ENCODE peak calls at places on chromosomes 2 and 18, in ten cellular contexts. P is GM23248; O is uterus; X is Peyer's patch; G is effector memory CD4-positive, alpha-beta T cell; D is gastrocnemius medialis; B is prostate gland; F is breast epithelium; I is CD8-positive, alpha-beta T cell; Q is CD8-positive, alpha-beta memory T cell. M is an unnamed sample. For H3K4me1, the result is how much of the 10 kb centered on the place peaks cover.

GRCh38 chr2:171316220-171316619 is 117.6 kb downstream of the METTL8 start:
- DNase-seq in P (no peak), O (no peak), X (no peak), G (no peak), D (no peak), B (no peak), F (no peak), I (no peak), Q (no peak), M (no peak)

GRCh38 chr2:199407421-199407820 is 50.3 kb downstream of the SATB2 start:
- DNase-seq in P (no peak), O (no peak), X (no peak), G (no peak), D (no peak), B (no peak), F (no peak), I (no peak), Q (no peak), M (no peak)

GRCh38 chr18:38575023-38575422 is 1009.4 kb upstream of the CELF4 start:
- DNase-seq in P (no peak), O (no peak), X (no peak), G (no peak), D (no peak), B (no peak), F (no peak), I (no peak), Q (no peak), M (no peak)

GRCh38 chr2:24050041-24050655 is 607 bp downstream of the FKBP1B start:
- DNase-seq in P (peak), O (peak), X (peak), G (no peak), D (peak), B (no peak), F (no peak), I (no peak), Q (no peak), M (peak)

GRCh38 chr18:64116806-64117205 is 32.1 kb downstream of the LINC00305 start:
- DNase-seq in P (no peak), O (no peak), X (no peak), G (no peak), D (no peak), B (no peak), F (no peak), I (no peak), Q (no peak), M (no peak)

GRCh38 chr18:74836296-74837139 is 238.8 kb downstream of the ZNF407 start:
- DNase-seq in P (peak), O (no peak), X (no peak), G (no peak), D (no peak), B (no peak), F (no peak), I (no peak), Q (no peak), M (no peak)

GRCh38 chr2:16506366-16506765 is 159.3 kb downstream of the CYRIA start:
- DNase-seq in P (no peak), O (no peak), X (no peak), G (no peak), D (no peak), B (no peak), F (no peak), I (no peak), Q (no peak), M (no peak)

GRCh38 chr2:236798491-236798890 is 228.9 kb downstream of the ACKR3 start:
- DNase-seq in P (no peak), O (no peak), X (no peak), G (no peak), D (no peak), B (no peak), F (no peak), I (no peak), Q (no peak), M (no peak)

GRCh38 chr2:208373460-208374089 is 33.0 kb upstream of the PTH2R start:
- DNase-seq in P (peak), O (peak), X (no peak), G (peak), D (no peak), B (peak), F (no peak), I (no peak), Q (no peak), M (no peak)

GRCh38 chr2:239001794-239002193 is 153.9 kb downstream of the TWIST2 start:
- DNase-seq in P (no peak), O (no peak), X (no peak), G (no peak), D (no peak), B (no peak), F (no peak), I (no peak), Q (no peak), M (no peak)

GRCh38 chr2:239003933-239004636 is 156.2 kb downstream of the TWIST2 start:
- DNase-seq in P (no peak), O (no peak), X (no peak), G (no peak), D (no peak), B (no peak), F (no peak), I (no peak), Q (no peak), M (peak)

GRCh38 chr2:239002960-239003932 is 155.4 kb downstream of the TWIST2 start:
- DNase-seq in P (peak), O (peak), X (peak), G (no peak), D (no peak), B (no peak), F (no peak), I (no peak), Q (no peak), M (peak)

GRCh38 chr2:239000500-239001073 is 152.7 kb downstream of the TWIST2 start:
- DNase-seq in P (no peak), O (no peak), X (no peak), G (no peak), D (no peak), B (no peak), F (no peak), I (no peak), Q (no peak), M (no peak)

GRCh38 chr2:239002591-239002959 is 154.7 kb downstream of the TWIST2 start:
- DNase-seq in P (no peak), O (no peak), X (no peak), G (no peak), D (no peak), B (no peak), F (no peak), I (no peak), Q (no peak), M (no peak)
- H3K4me3 ChIP-seq in P (peak), O (peak), X (no peak), G (no peak), D (no peak), B (no peak), F (peak), I (no peak), Q (no peak), M (no peak)

DNA sequence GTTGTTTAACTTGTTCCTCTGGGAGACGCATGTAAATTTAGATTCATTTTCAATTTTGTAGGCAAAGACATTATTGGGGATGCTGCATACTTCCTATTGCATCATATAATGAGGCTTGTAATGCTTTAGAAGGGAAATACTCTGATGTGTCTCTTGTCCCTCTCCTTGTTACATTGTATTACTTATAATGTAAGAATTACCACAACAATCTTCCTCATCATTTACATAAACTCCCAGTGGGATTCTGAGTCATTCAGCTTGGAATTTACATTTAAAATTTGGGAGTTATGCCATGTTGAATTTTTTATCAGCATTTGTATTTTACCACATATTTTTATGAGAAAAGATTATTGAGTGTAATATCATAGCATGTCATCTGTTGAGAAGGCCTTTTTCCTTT is 963.4 kb upstream of the NRXN1 start:
- DNase-seq in P (peak), O (no peak), X (no peak), G (no peak), D (no peak), B (no peak), F (no peak), I (no peak), Q (no peak), M (no peak)
- H3K27ac ChIP-seq in P (peak), O (no peak), X (no peak), G (no peak), D (no peak), B (no peak), F (no peak), I (no peak), Q (no peak), M (no peak)

GRCh38 chr2:155145758-155146229 is 447.3 kb downstream of the KCNJ3 start:
- DNase-seq in P (no peak), O (no peak), X (no peak), G (no peak), D (no peak), B (no peak), F (no peak), I (no peak), Q (no peak), M (no peak)
- H3K4me1 ChIP-seq in P (under half), O (under half), X (under half), G (under half), D (under half), B (under half), F (under half), I (under half), Q (under half), M (under half)

DNA sequence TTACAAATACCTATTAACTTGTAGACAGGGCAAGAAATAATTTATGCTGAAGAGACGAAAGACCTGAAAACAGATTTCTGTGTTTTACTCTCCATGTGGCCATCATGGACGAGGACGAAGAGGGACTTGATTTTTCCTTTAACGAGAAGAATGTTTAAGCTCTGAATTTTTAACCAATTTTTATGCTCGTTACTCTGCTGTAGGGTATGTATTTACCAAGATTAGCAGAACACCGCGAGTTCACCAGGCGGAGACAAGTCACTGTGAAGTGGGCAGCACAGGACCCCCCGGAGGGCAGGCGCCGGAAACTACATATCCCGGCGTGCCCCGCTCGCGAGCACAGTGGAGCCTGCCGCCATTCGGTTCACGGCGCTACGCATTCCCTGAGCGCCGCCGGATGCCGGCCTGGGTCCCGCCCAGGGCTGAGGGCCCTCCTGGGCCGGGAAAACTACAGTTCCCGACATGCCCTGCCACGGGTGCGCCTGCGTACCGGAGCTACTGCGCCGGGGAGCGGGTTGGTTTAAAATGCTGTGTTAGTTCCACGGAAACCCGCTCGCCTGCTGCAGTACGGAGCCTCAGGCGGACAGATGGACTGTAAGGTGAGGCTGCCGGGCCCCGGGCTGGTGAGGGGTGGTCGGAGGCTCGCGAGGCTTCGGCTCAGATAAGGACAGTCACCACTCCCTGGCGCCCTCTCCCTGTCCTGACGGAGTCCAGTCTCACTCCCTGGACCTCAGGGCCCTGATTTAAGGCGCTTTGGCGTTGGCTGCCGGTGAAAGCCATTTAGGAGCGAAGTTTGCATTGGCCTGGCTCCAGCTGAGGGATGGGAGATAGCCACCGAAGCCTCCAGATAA is at the start of gene CCDC150:
- DNase-seq in P (peak), O (peak), X (peak), G (peak), D (peak), B (peak), F (peak), I (peak), Q (peak), M (peak)
- H3K4me3 ChIP-seq in P (peak), O (peak), X (peak), G (peak), D (peak), B (peak), F (peak), I (peak), Q (peak), M (peak)

DNA sequence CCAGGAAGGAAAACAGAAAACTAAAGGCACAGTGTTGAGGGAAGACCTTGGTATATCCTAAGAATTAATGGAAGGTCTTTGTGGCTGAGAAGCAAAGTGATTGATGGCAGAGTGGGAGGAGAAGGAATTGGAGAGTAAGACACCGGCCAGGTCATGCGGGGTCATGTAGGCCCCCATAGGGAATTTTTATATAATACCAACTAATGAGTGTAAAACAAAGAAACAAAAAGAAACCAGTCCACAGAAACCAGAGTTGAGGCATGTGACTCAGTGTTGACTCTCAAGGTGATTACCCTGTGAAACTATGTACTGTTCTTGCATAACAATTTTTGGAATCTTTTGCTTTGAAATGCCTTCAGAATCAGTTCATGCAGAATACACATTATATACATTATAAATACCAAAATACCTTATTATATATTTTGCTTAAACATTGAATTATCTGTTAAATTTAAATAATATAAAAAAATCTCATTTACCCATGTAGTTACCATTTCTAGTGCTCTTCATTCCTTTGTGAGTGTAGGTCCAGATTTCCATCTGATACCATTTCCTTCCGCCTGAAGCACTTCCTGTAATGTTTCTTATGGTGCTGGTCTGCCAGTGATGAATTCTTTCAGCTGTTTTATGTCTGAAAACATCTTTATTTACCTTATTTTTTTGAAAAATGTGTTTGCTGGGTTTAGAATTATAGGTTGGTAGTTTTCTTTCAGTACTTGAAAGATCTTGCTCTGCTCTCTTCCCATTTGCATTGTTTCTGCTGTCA is 8.6 kb downstream of the CLIP4 start:
- DNase-seq in P (peak), O (no peak), X (no peak), G (no peak), D (no peak), B (no peak), F (no peak), I (no peak), Q (no peak), M (no peak)
- H3K27ac ChIP-seq in P (peak), O (no peak), X (no peak), G (no peak), D (peak), B (no peak), F (no peak), I (no peak), Q (no peak), M (no peak)

GRCh38 chr2:216687646-216688045 is 7.7 kb downstream of the IGFBP5 start:
- DNase-seq in P (peak), O (no peak), X (no peak), G (no peak), D (no peak), B (no peak), F (no peak), I (peak), Q (no peak), M (no peak)

GRCh38 chr2:216690451-216691209 is 4.7 kb downstream of the IGFBP5 start:
- DNase-seq in P (peak), O (peak), X (no peak), G (no peak), D (no peak), B (no peak), F (peak), I (no peak), Q (no peak), M (peak)

GRCh38 chr2:216687111-216687510 is 8.2 kb downstream of the IGFBP5 start:
- DNase-seq in P (no peak), O (no peak), X (no peak), G (no peak), D (no peak), B (no peak), F (no peak), I (no peak), Q (no peak), M (no peak)

GRCh38 chr2:216689397-216689796 is 6.0 kb downstream of the IGFBP5 start:
- DNase-seq in P (no peak), O (no peak), X (no peak), G (no peak), D (no peak), B (no peak), F (no peak), I (no peak), Q (no peak), M (no peak)

GRCh38 chr2:216688731-216689360 is 6.5 kb downstream of the IGFBP5 start:
- DNase-seq in P (no peak), O (peak), X (no peak), G (no peak), D (peak), B (no peak), F (no peak), I (no peak), Q (no peak), M (no peak)
- H3K4me1 ChIP-seq in P (under half), O (under half), X (under half), G (under half), D (half or more), B (under half), F (under half), I (under half), Q (under half), M (under half)

GRCh38 chr2:85990084-85990483 is 101.3 kb upstream of the ST3GAL5 start:
- DNase-seq in P (no peak), O (no peak), X (no peak), G (no peak), D (peak), B (peak), F (no peak), I (no peak), Q (no peak), M (no peak)
- H3K4me3 ChIP-seq in P (no peak), O (no peak), X (no peak), G (no peak), D (no peak), B (no peak), F (no peak), I (no peak), Q (no peak), M (no peak)

DNA sequence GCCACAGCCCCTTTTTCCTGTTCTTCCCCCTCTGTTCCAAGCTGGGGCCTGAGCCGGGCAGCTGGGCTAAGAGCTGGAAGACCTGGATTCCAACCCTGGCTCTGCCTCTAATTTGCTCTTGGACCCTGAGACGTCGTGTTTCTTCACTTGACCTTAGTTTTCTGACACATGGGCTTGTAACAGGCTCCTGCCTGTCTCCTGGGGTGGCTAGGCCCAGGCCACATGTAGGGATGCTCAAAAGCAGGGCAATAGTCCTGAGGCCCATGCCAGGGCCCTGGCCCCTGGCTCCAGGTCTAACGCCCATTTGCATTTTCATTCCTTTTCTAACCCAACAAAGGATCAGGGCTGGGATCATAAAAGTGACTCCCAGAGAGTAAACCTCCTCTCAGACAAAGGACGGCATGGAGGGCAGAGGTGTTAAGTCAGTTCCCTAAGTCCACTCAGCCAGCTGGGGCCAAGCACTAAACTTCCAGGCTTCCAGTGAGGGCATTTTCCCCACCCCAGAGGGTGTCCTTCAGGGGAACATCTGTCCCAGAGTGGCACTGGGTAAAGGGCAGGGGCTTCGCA is 16.6 kb upstream of the DNMT3A start:
- DNase-seq in P (no peak), O (no peak), X (no peak), G (no peak), D (no peak), B (no peak), F (no peak), I (no peak), Q (no peak), M (no peak)
- H3K27ac ChIP-seq in P (no peak), O (no peak), X (no peak), G (no peak), D (no peak), B (no peak), F (no peak), I (no peak), Q (no peak), M (no peak)

GRCh38 chr2:226413498-226414130 is 386.0 kb downstream of the IRS1 start:
- DNase-seq in P (no peak), O (no peak), X (no peak), G (no peak), D (no peak), B (no peak), F (no peak), I (no peak), Q (no peak), M (no peak)
- H3K4me1 ChIP-seq in P (under half), O (under half), X (under half), G (under half), D (under half), B (under half), F (under half), I (under half), Q (under half), M (under half)